ENCODE peak calls at places on chromosomes 16 and 17, in six cellular contexts. One of them, this sample, is unnamed.

GRCh38 chr16:66521227-66521626 is 28.7 kb downstream of the TK2 start:
- DNase-seq in left lung: peak
- DNase-seq in brain microvascular endothelial cell: no peak
- DNase-seq in heart left ventricle: no peak
- DNase-seq in M059J: no peak
- DNase-seq in HTR-8/SVneo: no peak
- DNase-seq in this sample: no peak

GRCh38 chr16:46731691-46732555 is 16.2 kb downstream of the MYLK3 start:
- DNase-seq in brain microvascular endothelial cell: no peak
- DNase-seq in left lung: no peak
- DNase-seq in HTR-8/SVneo: no peak
- DNase-seq in heart left ventricle: peak
- DNase-seq in M059J: peak
- DNase-seq in this sample: no peak

GRCh38 chr16:18800674-18801196 is 614 bp downstream of the ARL6IP1 start:
- DNase-seq in M059J: peak
- DNase-seq in HTR-8/SVneo: no peak
- DNase-seq in brain microvascular endothelial cell: no peak
- DNase-seq in left lung: no peak
- DNase-seq in heart left ventricle: no peak
- DNase-seq in this sample: no peak

GRCh38 chr16:84266451-84266850 is 26.6 kb upstream of the KCNG4 start:
- DNase-seq in M059J: peak
- DNase-seq in brain microvascular endothelial cell: peak
- DNase-seq in HTR-8/SVneo: peak
- DNase-seq in left lung: no peak
- DNase-seq in heart left ventricle: peak
- DNase-seq in this sample: peak

GRCh38 chr17:27569257-27569722 is 61.7 kb upstream of the LGALS9 start:
- DNase-seq in heart left ventricle: no peak
- DNase-seq in M059J: peak
- DNase-seq in left lung: no peak
- DNase-seq in brain microvascular endothelial cell: no peak
- DNase-seq in HTR-8/SVneo: no peak
- DNase-seq in this sample: no peak

GRCh38 chr17:29645516-29646051 is 22.9 kb upstream of the CORO6 start:
- DNase-seq in left lung: peak
- DNase-seq in heart left ventricle: peak
- DNase-seq in brain microvascular endothelial cell: peak
- DNase-seq in M059J: no peak
- DNase-seq in HTR-8/SVneo: no peak
- DNase-seq in this sample: peak

GRCh38 chr16:78210305-78210704 is 110.9 kb downstream of the WWOX start:
- DNase-seq in heart left ventricle: no peak
- DNase-seq in brain microvascular endothelial cell: peak
- DNase-seq in HTR-8/SVneo: no peak
- DNase-seq in left lung: no peak
- DNase-seq in M059J: peak
- DNase-seq in this sample: no peak

GRCh38 chr16:86112178-86112577 is 213.2 kb downstream of the IRF8 start:
- DNase-seq in left lung: no peak
- DNase-seq in heart left ventricle: no peak
- DNase-seq in HTR-8/SVneo: no peak
- DNase-seq in M059J: no peak
- DNase-seq in brain microvascular endothelial cell: no peak
- DNase-seq in this sample: no peak

GRCh38 chr16:28304214-28304613 is 11.9 kb downstream of the SBK1 start:
- DNase-seq in heart left ventricle: peak
- DNase-seq in brain microvascular endothelial cell: peak
- DNase-seq in HTR-8/SVneo: no peak
- DNase-seq in M059J: peak
- DNase-seq in left lung: no peak
- DNase-seq in this sample: no peak

GRCh38 chr16:73228649-73229048 is 180.7 kb upstream of the ZFHX3 start:
- DNase-seq in M059J: peak
- DNase-seq in left lung: no peak
- DNase-seq in heart left ventricle: peak
- DNase-seq in brain microvascular endothelial cell: peak
- DNase-seq in HTR-8/SVneo: no peak
- DNase-seq in this sample: no peak

GRCh38 chr17:60107526-60108257 is 29.0 kb upstream of the HEATR6 start:
- DNase-seq in HTR-8/SVneo: no peak
- DNase-seq in M059J: peak
- DNase-seq in heart left ventricle: no peak
- DNase-seq in brain microvascular endothelial cell: no peak
- DNase-seq in left lung: no peak
- DNase-seq in this sample: no peak

This sample was measured in Right ventricle myocardium inferior.